ENCODE peak calls at places on chromosomes 6 and 20, in ten cellular contexts. G is fibroblast of lung; I is stimulated activated CD8-positive, alpha-beta memory T cell treated with anti-CD3 and anti-CD28 coated beads, Interleukin-15, amount 100 ng/mL, for 4 hours; S is lung; F is GM23248; H is NCI-H1092; X is kidney; U is MCF 10A; M is activated CD4-positive, alpha-beta T cell treated with anti-CD3 and anti-CD28 coated beads for 48 hours; A is fibroblast of mammary gland. N is an unnamed sample.
A peak's percentile ranks its signal among the peaks of the same experiment; 100 is the strongest.

GRCh38 chr20:34581341-34582189 is 23.0 kb downstream of the MAP1LC3A start:
- DNase-seq in X (no peak), I (no peak), F (peak; percentile 83), H (no peak), A (peak; percentile 61), G (peak; percentile 66), S (no peak), M (peak; percentile 61), U (no peak), N (peak; percentile 67)

GRCh38 chr6:163835772-163836171 is 421.3 kb downstream of the QKI start:
- DNase-seq in A (no peak), S (no peak), I (no peak), U (no peak), H (no peak), F (no peak), M (no peak), X (no peak), G (no peak), N (no peak)

GRCh38 chr20:23774081-23774480 is 23.3 kb upstream of the CST1 start:
- DNase-seq in S (no peak), U (no peak), X (no peak), F (no peak), I (no peak), A (no peak), H (no peak), G (no peak), M (no peak), N (no peak)

GRCh38 chr6:146265051-146265450 is 236.2 kb downstream of the GRM1 start:
- DNase-seq in I (no peak), F (peak; percentile 29), S (no peak), G (no peak), H (no peak), A (peak; percentile 7), X (no peak), U (no peak), M (no peak), N (no peak)

GRCh38 chr20:14984768-14985622 is 647.6 kb upstream of the FLRT3 start:
- DNase-seq in S (peak; percentile 63), X (no peak), H (no peak), G (no peak), U (no peak), M (no peak), F (no peak), I (no peak), A (no peak), N (no peak)

GRCh38 chr20:38812182-38812581 is 6.7 kb downstream of the PPP1R16B start:
- DNase-seq in H (no peak), M (no peak), S (no peak), F (no peak), I (no peak), X (no peak), U (no peak), G (no peak), A (no peak), N (no peak)

GRCh38 chr6:12014027-12014872 is 2.1 kb downstream of the HIVEP1 start:
- DNase-seq in H (no peak), U (peak; percentile 58), A (peak; percentile 63), F (peak; percentile 73), X (no peak), S (no peak), M (no peak), I (no peak), G (peak; percentile 72), N (peak; percentile 15)

GRCh38 chr20:63747622-63748355 is 8.2 kb downstream of the SLC2A4RG start:
- DNase-seq in X (peak; percentile 71), G (no peak), U (no peak), F (no peak), I (no peak), M (no peak), H (no peak), A (no peak), S (no peak), N (no peak)

GRCh38 chr20:17399303-17399985 is 131.7 kb downstream of the BFSP1 start:
- DNase-seq in F (no peak), S (no peak), A (no peak), X (no peak), I (no peak), U (no peak), M (no peak), G (no peak), H (no peak), N (no peak)

GRCh38 chr20:50303573-50304500 is 113.2 kb downstream of the CEBPB start:
- DNase-seq in M (no peak), G (peak; percentile 93), X (peak; percentile 92), F (peak; percentile 71), S (peak; percentile 74), H (peak; percentile 43), U (peak; percentile 61), A (peak; percentile 96), I (no peak), N (peak; percentile 94)

GRCh38 chr6:118509009-118509617 is 39.0 kb upstream of the PLN start:
- DNase-seq in G (peak; percentile 65), I (no peak), X (no peak), U (peak; percentile 43), M (no peak), A (peak; percentile 54), F (peak; percentile 58), S (no peak), H (peak; percentile 37), N (peak; percentile 37)

GRCh38 chr6:137724018-137724403 is 143.0 kb upstream of the TNFAIP3 start:
- DNase-seq in M (no peak), H (no peak), F (peak; percentile 21), S (no peak), A (peak; percentile 23), I (no peak), X (no peak), U (no peak), G (peak; percentile 43), N (peak; percentile 56)

N was measured in fibroblast of gingiva.